ENCODE peak calls at places on chromosomes 5 and 9, in ten cellular contexts. W, V, H, G, Y, A, Q, K, D and X are unnamed samples.

GRCh38 chr5:91164424-91164823 is 218.7 kb downstream of the ARRDC3 start:
- DNase-seq in A (no peak), G (no peak), D (no peak), K (no peak), H (no peak), Y (no peak), W (no peak), V (no peak), Q (no peak), X (no peak)

GRCh38 chr9:7659766-7660165 is 139.8 kb downstream of the DMAC1 start:
- DNase-seq in W (no peak), V (no peak), Y (no peak), A (no peak), K (no peak), G (no peak), Q (no peak), D (no peak), H (no peak), X (no peak)

GRCh38 chr9:83339435-83339834 is 198.8 kb downstream of the FRMD3 start:
- DNase-seq in D (no peak), G (no peak), H (no peak), K (no peak), V (no peak), Y (no peak), A (no peak), W (no peak), Q (no peak), X (no peak)

GRCh38 chr9:86975571-86975970 is 28.3 kb upstream of the GAS1 start:
- DNase-seq in V (no peak), D (no peak), G (no peak), K (no peak), Q (no peak), W (no peak), A (no peak), H (no peak), Y (no peak), X (no peak)

GRCh38 chr5:172904643-172905345 is 54.4 kb upstream of the RPL26L1 start:
- DNase-seq in K (no peak), V (peak), G (peak), W (peak), Y (peak), Q (peak), H (no peak), D (no peak), A (peak), X (peak)

GRCh38 chr9:96014078-96014477 is 138.6 kb downstream of the ERCC6L2 start:
- DNase-seq in K (no peak), W (peak), H (no peak), G (no peak), D (no peak), A (no peak), Q (no peak), V (no peak), Y (no peak), X (no peak)

GRCh38 chr5:159106569-159107282 is 7.0 kb upstream of the EBF1 start:
- DNase-seq in D (peak), V (peak), Q (peak), H (no peak), Y (peak), W (peak), A (peak), G (peak), K (peak), X (peak)

GRCh38 chr5:14184725-14185124 is 41.6 kb downstream of the TRIO start:
- DNase-seq in H (no peak), A (no peak), K (no peak), V (no peak), G (no peak), W (no peak), D (no peak), Q (no peak), Y (no peak), X (no peak)

GRCh38 chr5:113022661-113023060 is 46.1 kb downstream of the DCP2 start:
- DNase-seq in Y (no peak), H (peak), K (no peak), D (no peak), V (no peak), A (no peak), G (no peak), Q (no peak), W (no peak), X (no peak)

GRCh38 chr9:2120926-2121689 is 106.0 kb downstream of the SMARCA2 start:
- DNase-seq in W (no peak), V (no peak), H (no peak), G (no peak), A (no peak), Q (no peak), Y (no peak), D (no peak), K (no peak), X (peak)

GRCh38 chr9:18910858-18911257 is 122.2 kb downstream of the SAXO1 start:
- DNase-seq in V (no peak), A (no peak), D (no peak), Q (no peak), W (no peak), K (no peak), Y (no peak), G (no peak), H (no peak), X (no peak)

GRCh38 chr5:143265995-143266394 is 137.5 kb downstream of the NR3C1 start:
- DNase-seq in D (no peak), A (no peak), H (no peak), V (no peak), W (no peak), Q (no peak), K (no peak), G (no peak), Y (no peak), X (no peak)

GRCh38 chr5:143263272-143263810 is 140.1 kb downstream of the NR3C1 start:
- DNase-seq in D (no peak), Y (no peak), H (no peak), V (no peak), G (no peak), K (no peak), W (no peak), Q (no peak), A (no peak), X (no peak)

GRCh38 chr5:143261748-143262392 is 141.6 kb downstream of the NR3C1 start:
- DNase-seq in A (no peak), Q (no peak), V (no peak), D (no peak), W (no peak), K (no peak), G (no peak), H (no peak), Y (no peak), X (no peak)

GRCh38 chr5:143259254-143259605 is 144.3 kb downstream of the NR3C1 start:
- DNase-seq in H (no peak), A (no peak), Q (no peak), G (no peak), W (no peak), V (no peak), Y (no peak), K (no peak), D (no peak), X (no peak)

GRCh38 chr5:143262393-143263174 is 140.9 kb downstream of the NR3C1 start:
- DNase-seq in K (no peak), A (no peak), H (peak), Q (no peak), Y (no peak), W (no peak), D (no peak), G (no peak), V (peak), X (no peak)
- TF ChIP-seq EP300 in K (no peak), A (no peak), H (peak), Q (no peak), Y (peak), W (no peak), D (peak), G (no peak), V (no peak), X (no peak)

GRCh38 chr5:107230367-107230766 is 440.4 kb downstream of the EFNA5 start:
- DNase-seq in Q (no peak), A (no peak), G (no peak), K (no peak), W (no peak), H (no peak), Y (no peak), D (no peak), V (no peak), X (no peak)

GRCh38 chr5:107232793-107233192 is 437.9 kb downstream of the EFNA5 start:
- DNase-seq in G (no peak), H (no peak), V (no peak), D (no peak), A (no peak), Y (no peak), Q (no peak), K (no peak), W (no peak), X (no peak)

GRCh38 chr5:107231191-107231590 is 439.5 kb downstream of the EFNA5 start:
- DNase-seq in G (no peak), Y (no peak), W (no peak), K (no peak), A (no peak), D (no peak), Q (no peak), V (no peak), H (no peak), X (no peak)

GRCh38 chr5:107235167-107235566 is 435.6 kb downstream of the EFNA5 start:
- DNase-seq in H (no peak), Q (no peak), V (no peak), W (no peak), K (no peak), A (no peak), D (no peak), Y (no peak), G (no peak), X (no peak)
- TF ChIP-seq EP300 in H (no peak), Q (no peak), V (no peak), W (no peak), K (no peak), A (no peak), D (no peak), Y (no peak), G (no peak), X (no peak)

DNA sequence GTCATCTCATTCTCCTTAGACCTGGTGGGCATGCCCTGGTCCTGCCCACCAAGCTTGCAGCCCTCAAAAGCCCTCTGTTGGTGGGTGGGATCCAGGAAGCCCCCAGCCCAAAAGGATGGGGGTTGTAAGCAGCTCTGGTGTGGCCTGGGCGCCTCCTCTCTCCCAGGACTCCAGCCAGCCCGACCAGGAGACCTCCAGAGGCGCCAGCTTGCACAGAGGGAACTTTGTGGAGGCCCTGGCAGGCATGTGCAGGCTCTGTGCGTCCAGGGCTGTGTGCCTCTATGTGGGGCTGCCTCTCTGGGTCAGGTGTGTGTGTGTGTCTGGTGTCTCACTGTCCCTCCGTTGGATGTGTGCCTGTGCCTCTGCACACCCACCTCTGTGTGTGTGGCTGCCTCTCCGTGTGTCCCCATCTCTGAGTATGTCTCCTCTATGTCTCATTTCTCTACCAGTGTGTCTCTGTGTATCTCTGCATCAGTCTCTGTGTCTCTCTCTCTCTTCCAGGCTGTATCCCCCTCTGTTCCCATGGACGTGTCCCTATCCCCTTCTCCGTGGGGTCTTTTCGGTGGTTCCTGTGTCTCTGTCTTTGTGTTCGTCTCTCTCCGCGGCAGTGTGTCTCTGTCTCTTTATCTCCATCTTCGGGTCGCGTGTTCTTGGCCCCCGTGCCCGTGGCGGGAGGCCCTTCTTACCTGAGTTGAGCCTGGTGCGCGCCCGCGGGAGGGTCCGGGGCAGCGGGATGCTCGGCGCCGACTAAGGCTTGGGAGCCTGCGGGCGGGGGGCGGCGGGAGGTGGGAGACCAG is 501 bp downstream of the ENHO start:
- DNase-seq in Q (peak), K (no peak), D (no peak), A (no peak), H (no peak), V (no peak), W (no peak), Y (peak), G (no peak), X (peak)
- TF ChIP-seq EP300 in Q (no peak), K (no peak), D (no peak), A (no peak), H (no peak), V (no peak), W (no peak), Y (no peak), G (no peak), X (no peak)

GRCh38 chr5:160539431-160539830 is 117.8 kb downstream of the PTTG1 start:
- DNase-seq in D (no peak), Y (no peak), A (no peak), K (no peak), V (no peak), H (no peak), G (no peak), Q (no peak), W (no peak), X (no peak)

GRCh38 chr5:160543395-160543794 is 121.7 kb downstream of the PTTG1 start:
- DNase-seq in Y (no peak), A (no peak), K (no peak), V (no peak), W (no peak), D (no peak), Q (no peak), G (no peak), H (no peak), X (no peak)

GRCh38 chr5:160545832-160546231 is 124.2 kb downstream of the PTTG1 start:
- DNase-seq in W (no peak), Y (no peak), K (no peak), V (no peak), A (no peak), D (no peak), Q (no peak), H (no peak), G (no peak), X (no peak)

GRCh38 chr5:160542840-160543239 is 121.2 kb downstream of the PTTG1 start:
- DNase-seq in Q (no peak), G (no peak), A (no peak), W (no peak), D (no peak), K (no peak), H (no peak), Y (no peak), V (no peak), X (no peak)

DNA sequence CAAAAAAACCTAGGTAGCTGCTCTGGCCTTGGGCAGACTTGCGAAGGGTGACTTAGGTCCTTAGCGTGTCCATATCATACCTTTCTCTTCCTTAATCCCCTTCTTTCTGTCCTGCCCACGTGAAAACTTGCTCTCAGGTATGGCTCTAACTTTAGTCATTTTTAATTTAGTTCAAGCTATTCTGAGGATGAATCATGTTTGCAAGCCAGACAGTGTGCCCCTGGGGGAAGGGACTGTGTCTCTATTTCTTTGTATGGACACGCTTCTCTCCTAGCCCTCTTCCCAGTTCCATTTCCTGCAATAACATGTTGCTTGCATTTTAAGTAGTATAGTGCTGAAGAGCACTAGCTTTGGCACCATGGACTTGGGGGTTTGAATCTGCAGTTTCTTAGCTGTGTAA is 120.6 kb downstream of the PTTG1 start:
- DNase-seq in A (no peak), K (no peak), V (no peak), H (no peak), G (no peak), Q (no peak), W (no peak), Y (no peak), D (no peak), X (no peak)
- TF ChIP-seq EP300 in A (no peak), K (no peak), V (no peak), H (no peak), G (no peak), Q (no peak), W (no peak), Y (no peak), D (no peak), X (no peak)

GRCh38 chr9:116152941-116153764 is 438 bp upstream of the PAPPA start:
- DNase-seq in W (no peak), A (no peak), Y (peak), G (no peak), D (no peak), Q (no peak), V (peak), K (no peak), H (no peak), X (peak)

GRCh38 chr9:116154976-116155699 is 1.5 kb downstream of the PAPPA start:
- DNase-seq in V (peak), D (no peak), Y (peak), H (no peak), A (no peak), K (peak), W (no peak), Q (no peak), G (no peak), X (peak)

GRCh38 chr9:116153765-116154333 is at the start of gene PAPPA:
- DNase-seq in W (no peak), V (no peak), Q (no peak), H (no peak), K (peak), Y (no peak), D (no peak), G (no peak), A (no peak), X (peak)

GRCh38 chr9:116155700-116156045 is 2.1 kb downstream of the PAPPA start:
- DNase-seq in A (no peak), D (no peak), H (no peak), V (no peak), Y (peak), K (no peak), G (no peak), Q (no peak), W (no peak), X (no peak)

GRCh38 chr9:116154334-116154975 is 864 bp downstream of the PAPPA start:
- DNase-seq in K (peak), Y (peak), H (no peak), W (no peak), G (no peak), V (no peak), A (no peak), D (no peak), Q (peak), X (peak)
- TF ChIP-seq EP300 in K (no peak), Y (no peak), H (no peak), W (no peak), G (no peak), V (no peak), A (no peak), D (no peak), Q (no peak), X (no peak)

GRCh38 chr9:112753725-112754124 is 3.2 kb downstream of the SNX30 start:
- DNase-seq in G (no peak), K (no peak), A (no peak), W (no peak), Q (no peak), V (no peak), D (no peak), H (no peak), Y (no peak), X (no peak)
- TF ChIP-seq EP300 in G (no peak), K (no peak), A (no peak), W (no peak), Q (no peak), V (no peak), D (no peak), H (no peak), Y (no peak), X (no peak)